ENCODE peak calls at places on chromosomes 16 and 17, in nine cellular contexts. S, I, A, G, N, F, Z, R and W are unnamed samples.

GRCh38 chr17:3558603-3559269 is 1.1 kb upstream of the TRPV3 start:
- DNase-seq in S (peak; percentile 35), I (no peak), A (no peak), G (peak; percentile 71), N (no peak), F (no peak), Z (no peak), R (peak; percentile 22), W (peak; percentile 75)

GRCh38 chr17:76075364-76076099 is 951 bp downstream of the GALR2 start:
- DNase-seq in S (no peak), I (no peak), A (peak; percentile 58), G (no peak), N (no peak), F (no peak), Z (no peak), R (no peak), W (no peak)

GRCh38 chr17:62750502-62751349 is 57.4 kb downstream of the MARCHF10 start:
- DNase-seq in S (no peak), I (no peak), A (no peak), G (no peak), N (peak; percentile 21), F (no peak), Z (peak; percentile 14), R (no peak), W (no peak)

GRCh38 chr16:65624696-65625095 is 502.8 kb upstream of the CDH11 start:
- DNase-seq in S (no peak), I (no peak), A (no peak), G (no peak), N (peak; percentile 14), F (no peak), Z (no peak), R (no peak), W (no peak)

GRCh38 chr16:11679250-11679649 is 11.0 kb downstream of the SNN start:
- DNase-seq in S (no peak), I (no peak), A (no peak), G (no peak), N (peak; percentile 64), F (no peak), Z (no peak), R (no peak), W (no peak)

GRCh38 chr16:86545481-86545880 is 9.6 kb downstream of the MTHFSD start:
- DNase-seq in S (no peak), I (no peak), A (no peak), G (no peak), N (no peak), F (no peak), Z (no peak), R (no peak), W (no peak)

GRCh38 chr17:41534899-41535546 is 6.9 kb upstream of the KRT19 start:
- DNase-seq in S (no peak), I (no peak), A (no peak), G (no peak), N (no peak), F (no peak), Z (no peak), R (no peak), W (no peak)

GRCh38 chr17:37802061-37802460 is 57.2 kb upstream of the HNF1B start:
- DNase-seq in S (no peak), I (no peak), A (no peak), G (no peak), N (no peak), F (no peak), Z (no peak), R (no peak), W (no peak)

GRCh38 chr17:48310748-48311213 is 119.2 kb downstream of the SKAP1 start:
- DNase-seq in S (no peak), I (no peak), A (no peak), G (no peak), N (no peak), F (no peak), Z (no peak), R (no peak), W (no peak)

GRCh38 chr16:23587726-23588125 is 8.4 kb downstream of the NDUFAB1 start:
- DNase-seq in S (no peak), I (no peak), A (no peak), G (peak; percentile 75), N (no peak), F (peak; percentile 55), Z (no peak), R (peak; percentile 24), W (no peak)